ENCODE peak calls at places on chromosomes 6 and 20, in eight cellular contexts. R is T-helper 9 cell; S is lung microvascular endothelial cell; B is HT1080; N is CD4-positive, alpha-beta T cell; K is hepatocyte; P is small intestine; E is AG20443. A is an unnamed sample.

GRCh38 chr6:2758980-2759379 is 6.2 kb upstream of the WRNIP1 start:
- DNase-seq in K (no peak), R (no peak), B (no peak), P (no peak), N (no peak), E (no peak), S (no peak), A (no peak)

GRCh38 chr20:58466309-58466708 is 48.9 kb downstream of the APCDD1L start:
- DNase-seq in B (no peak), K (no peak), S (no peak), P (no peak), R (no peak), N (no peak), E (no peak), A (no peak)

GRCh38 chr6:11380969-11381744 is 148.7 kb upstream of the NEDD9 start:
- DNase-seq in P (no peak), N (no peak), R (no peak), S (peak), E (no peak), B (no peak), K (no peak), A (no peak)

GRCh38 chr20:48783533-48784272 is 44.1 kb downstream of the PREX1 start:
- DNase-seq in B (no peak), S (no peak), E (no peak), P (no peak), K (no peak), N (no peak), R (peak), A (no peak)

GRCh38 chr20:32522775-32523612 is 62.1 kb downstream of the NOL4L start:
- DNase-seq in K (no peak), P (no peak), B (peak), R (no peak), S (no peak), E (no peak), N (peak), A (no peak)

GRCh38 chr6:152605342-152605741 is 31.8 kb downstream of the SYNE1 start:
- DNase-seq in S (no peak), E (peak), R (no peak), K (no peak), P (no peak), B (no peak), N (no peak), A (no peak)

GRCh38 chr6:157300006-157300405 is 23.3 kb downstream of the TMEM242 start:
- DNase-seq in S (no peak), E (no peak), R (no peak), N (no peak), K (no peak), B (no peak), P (no peak), A (no peak)

GRCh38 chr6:131581523-131581922 is 8.5 kb downstream of the ARG1 start:
- DNase-seq in K (no peak), P (no peak), B (no peak), E (no peak), R (no peak), S (no peak), N (no peak), A (no peak)

GRCh38 chr20:52047811-52048302 is 143.7 kb downstream of the ZFP64 start:
- DNase-seq in P (no peak), N (no peak), B (peak), K (no peak), S (peak), E (no peak), R (no peak), A (no peak)

GRCh38 chr6:29553268-29554057 is 6.1 kb downstream of the UBD start:
- DNase-seq in N (peak), S (peak), R (no peak), B (no peak), P (no peak), E (peak), K (peak), A (no peak)

GRCh38 chr6:70398783-70399730 is 14.3 kb upstream of the FAM135A start:
- DNase-seq in B (peak), P (peak), E (peak), R (no peak), N (no peak), S (peak), K (peak), A (no peak)

GRCh38 chr6:148565321-148565926 is 181.4 kb upstream of the UST start:
- DNase-seq in S (no peak), K (no peak), P (no peak), E (peak), B (no peak), N (no peak), R (no peak), A (no peak)

GRCh38 chr6:140441256-140441655 is 1066.8 kb upstream of the CITED2 start:
- DNase-seq in E (peak), N (no peak), B (peak), S (peak), P (peak), K (peak), R (no peak), A (no peak)

GRCh38 chr6:61887425-61887824 is 398.6 kb downstream of the KHDRBS2 start:
- DNase-seq in E (no peak), N (no peak), B (peak), P (no peak), R (no peak), K (no peak), S (no peak), A (no peak)

A was measured in NCI-H1048.